ENCODE peak calls at places on chromosomes 4 and X, in six cellular contexts. W, G, C, M, D and U are unnamed samples.
A peak's percentile ranks its signal among the peaks of the same experiment; 100 is the strongest.

GRCh38 chr4:156958276-156959074 is 13.1 kb downstream of the PDGFC start:
- DNase-seq in C (no peak), G (no peak), M (no peak), D (no peak), W (no peak), U (no peak)

GRCh38 chr4:17762705-17763104 is 18.7 kb downstream of the FAM184B start:
- DNase-seq in G (no peak), C (no peak), M (no peak), D (peak; percentile 27), W (no peak), U (no peak)

GRCh38 chr4:10730019-10730418 is 45.5 kb upstream of the CLNK start:
- DNase-seq in G (no peak), D (no peak), C (no peak), M (no peak), W (no peak), U (no peak)

GRCh38 chr4:20433101-20433705 is 181.5 kb downstream of the SLIT2 start:
- DNase-seq in M (no peak), G (no peak), D (no peak), W (no peak), C (no peak), U (peak; percentile 94)

GRCh38 chr4:101199507-101200285 is 147.6 kb downstream of the PPP3CA start:
- DNase-seq in D (no peak), W (no peak), C (peak; percentile 66), G (no peak), M (no peak), U (no peak)

GRCh38 chr4:128606173-128606572 is 203.3 kb upstream of the JADE1 start:
- DNase-seq in G (no peak), C (no peak), D (no peak), W (no peak), M (no peak), U (no peak)

GRCh38 chr4:54942735-54943134 is 182.7 kb downstream of the KDR start:
- DNase-seq in D (no peak), G (no peak), C (no peak), W (no peak), M (no peak), U (no peak)

GRCh38 chr4:22477136-22477793 is 38.6 kb downstream of the ADGRA3 start:
- DNase-seq in G (no peak), M (no peak), C (no peak), W (no peak), D (no peak), U (peak; percentile 36)

GRCh38 chr4:94356444-94356843 is 13.8 kb upstream of the HPGDS start:
- DNase-seq in C (no peak), G (no peak), D (no peak), M (no peak), W (no peak), U (no peak)

GRCh38 chrX:115642895-115643530 is 82.0 kb downstream of the PLS3 start:
- DNase-seq in G (no peak), D (no peak), W (peak; percentile 36), M (no peak), C (peak; percentile 55), U (peak; percentile 23)

GRCh38 chr4:38967260-38968095 is 64.7 kb downstream of the TMEM156 start:
- DNase-seq in W (no peak), M (no peak), D (peak; percentile 84), C (peak; percentile 63), G (no peak), U (no peak)

GRCh38 chrX:10243056-10243455 is 86.3 kb downstream of the CLCN4 start:
- DNase-seq in W (no peak), M (no peak), D (no peak), C (no peak), G (no peak), U (no peak)

GRCh38 chr4:145797278-145797677 is 117.3 kb downstream of the C4orf51 start:
- DNase-seq in D (no peak), G (no peak), C (no peak), W (no peak), M (no peak), U (no peak)

GRCh38 chrX:65674351-65674893 is 7.0 kb downstream of the MSN start:
- DNase-seq in D (no peak), C (no peak), W (no peak), M (no peak), G (no peak), U (no peak)

GRCh38 chr4:99845179-99845578 is 28.6 kb downstream of the DAPP1 start:
- DNase-seq in G (no peak), W (no peak), M (no peak), C (no peak), D (no peak), U (no peak)

GRCh38 chrX:148412006-148412405 is 88.4 kb upstream of the AFF2 start:
- DNase-seq in C (no peak), M (no peak), G (no peak), W (no peak), D (no peak), U (no peak)

GRCh38 chr4:53307819-53308773 is 57.8 kb downstream of the SCFD2 start:
- DNase-seq in G (no peak), C (no peak), W (no peak), D (no peak), M (no peak), U (no peak)

GRCh38 chrX:133987188-133987587 is 1.8 kb upstream of the GPC3 start:
- DNase-seq in G (no peak), C (no peak), M (no peak), D (no peak), W (no peak), U (no peak)

GRCh38 chr4:92031825-92032224 is 271.9 kb upstream of the GRID2 start:
- DNase-seq in M (no peak), G (no peak), W (peak; percentile 51), D (no peak), C (no peak), U (peak; percentile 77)

GRCh38 chr4:8103991-8104390 is 54.6 kb downstream of the ABLIM2 start:
- DNase-seq in W (no peak), G (no peak), D (no peak), C (no peak), M (no peak), U (no peak)

DNA sequence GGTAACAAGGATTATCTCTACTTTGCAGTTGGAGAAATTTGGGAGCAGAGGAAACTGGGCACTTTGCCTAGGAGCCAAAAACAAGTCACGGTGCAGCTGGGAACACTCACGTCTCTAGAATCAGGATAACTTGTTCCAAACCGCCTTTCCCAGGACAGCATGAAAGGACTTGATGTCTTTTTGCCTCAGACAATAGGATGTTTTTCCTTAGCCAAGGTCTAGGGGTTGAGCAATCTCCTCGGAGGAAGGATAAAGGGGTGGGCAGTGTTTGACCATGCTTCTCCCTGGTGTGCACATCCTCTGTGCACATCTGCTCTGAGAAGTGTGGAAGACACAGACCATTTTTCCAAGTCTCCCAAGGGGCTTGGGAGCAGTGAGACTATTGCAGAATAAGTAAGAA is 1.7 kb upstream of the SPARCL1 start:
- DNase-seq in D (no peak), M (no peak), W (peak; percentile 30), G (peak; percentile 52), C (no peak), U (peak; percentile 10)
- H3K4me3 ChIP-seq in D (no peak overlapping the region), M (no peak overlapping the region), W (no peak overlapping the region), G (no peak overlapping the region), C (no peak overlapping the region), U (no peak overlapping the region)

DNA sequence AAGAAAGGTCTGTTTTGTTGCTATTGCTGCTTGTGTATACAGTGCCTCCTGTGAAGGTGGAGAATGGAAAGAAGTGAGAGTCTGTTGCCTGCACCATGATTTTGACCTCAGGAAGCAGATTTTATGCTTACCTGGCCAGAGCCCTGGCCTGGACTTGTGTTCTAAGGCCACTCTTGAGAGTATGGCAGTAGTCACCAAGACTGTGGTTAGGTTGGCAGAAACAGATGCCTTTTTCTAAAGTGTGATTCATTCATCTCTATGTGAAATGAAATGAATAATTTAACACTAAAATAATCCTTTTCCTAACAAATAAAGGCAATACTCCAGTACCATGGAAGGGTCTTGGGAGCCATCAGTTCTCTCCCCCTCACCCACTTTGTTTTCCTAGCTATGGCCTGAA is 161.8 kb downstream of the DCLK2 start:
- DNase-seq in G (no peak), M (no peak), C (no peak), W (no peak), D (no peak), U (no peak)
- H3K4me3 ChIP-seq in G (no peak overlapping the region), M (no peak overlapping the region), C (no peak overlapping the region), W (no peak overlapping the region), D (no peak overlapping the region), U (no peak overlapping the region)

GRCh38 chrX:2931155-2931554 is 2.0 kb upstream of the ARSD start:
- DNase-seq in D (no peak), W (no peak), M (no peak), C (no peak), G (no peak), U (no peak)

GRCh38 chrX:2928127-2928582 is 984 bp downstream of the ARSD start:
- DNase-seq in C (peak; percentile 5), W (peak; percentile 54), G (peak; percentile 43), D (no peak), M (no peak), U (peak; percentile 25)

GRCh38 chrX:2931612-2932011 is 2.5 kb upstream of the ARSD start:
- DNase-seq in M (no peak), D (no peak), G (no peak), W (no peak), C (no peak), U (no peak)

GRCh38 chrX:2926664-2927275 is 2.4 kb downstream of the ARSD start:
- DNase-seq in W (no peak), C (no peak), G (no peak), M (no peak), D (no peak), U (no peak)

GRCh38 chrX:2928583-2929434 is at the start of gene ARSD:
- DNase-seq in M (peak; percentile 34), G (peak; percentile 61), C (peak; percentile 39), W (peak; percentile 95), D (no peak), U (peak; percentile 88)
- H3K4me3 ChIP-seq in M (no peak within 1 kb of the TSS), G (peak within 1 kb of the TSS; percentile 56), C (peak within 1 kb of the TSS; percentile 52), W (peak within 1 kb of the TSS; percentile 71), D (peak within 1 kb of the TSS; percentile 68), U (peak within 1 kb of the TSS; percentile 40)

GRCh38 chr4:40322853-40323252 is 12.3 kb upstream of the CHRNA9 start:
- DNase-seq in M (no peak), G (no peak), C (no peak), D (no peak), W (no peak), U (peak; percentile 73)
- H3K4me3 ChIP-seq in M (no peak overlapping the region), G (no peak overlapping the region), C (no peak overlapping the region), D (no peak overlapping the region), W (no peak overlapping the region), U (no peak overlapping the region)

GRCh38 chr4:1171306-1172227 is 816 bp downstream of the SPON2 start:
- DNase-seq in D (no peak), G (no peak), C (no peak), M (peak; percentile 59), W (no peak), U (no peak)
- H3K4me3 ChIP-seq in D (peak overlapping the region; percentile 76), G (peak overlapping the region; percentile 33), C (peak overlapping the region; percentile 36), M (peak overlapping the region; percentile 22), W (peak overlapping the region; percentile 51), U (no peak overlapping the region)